ENCODE peak calls at places on chromosomes 6 and 20, in five cellular contexts. One of them, this sample, is unnamed.
A peak's percentile ranks its signal among the peaks of the same experiment; 100 is the strongest.

GRCh38 chr6:40931927-40932326 is 107.1 kb downstream of the UNC5CL start:
- DNase-seq in IMR-90: peak; percentile 78
- DNase-seq in stomach: no peak
- DNase-seq in mammary epithelial cell: peak; percentile 46
- DNase-seq in GM20000: no peak
- DNase-seq in this sample: no peak

GRCh38 chr6:100620085-100620484 is 155.4 kb upstream of the SIM1 start:
- DNase-seq in IMR-90: peak; percentile 94
- DNase-seq in stomach: no peak
- DNase-seq in mammary epithelial cell: peak; percentile 84
- DNase-seq in GM20000: no peak
- DNase-seq in this sample: no peak

GRCh38 chr20:11373391-11373790 is 544.3 kb upstream of the BTBD3 start:
- DNase-seq in IMR-90: no peak
- DNase-seq in stomach: no peak
- DNase-seq in mammary epithelial cell: no peak
- DNase-seq in GM20000: no peak
- DNase-seq in this sample: no peak

GRCh38 chr6:54990001-54990400 is 143.4 kb downstream of the FAM83B start:
- DNase-seq in IMR-90: peak; percentile 43
- DNase-seq in stomach: no peak
- DNase-seq in mammary epithelial cell: no peak
- DNase-seq in GM20000: no peak
- DNase-seq in this sample: no peak

GRCh38 chr20:45735988-45736387 is 13.8 kb downstream of the SPINT4 start:
- DNase-seq in IMR-90: no peak
- DNase-seq in stomach: no peak
- DNase-seq in mammary epithelial cell: no peak
- DNase-seq in GM20000: no peak
- DNase-seq in this sample: no peak

GRCh38 chr20:45704969-45705637 is at the start of gene WFDC10B:
- DNase-seq in IMR-90: no peak
- DNase-seq in stomach: no peak
- DNase-seq in mammary epithelial cell: peak; percentile 21
- DNase-seq in GM20000: no peak
- DNase-seq in this sample: no peak

GRCh38 chr20:1431158-1431557 is 35.5 kb downstream of the NSFL1C start:
- DNase-seq in IMR-90: no peak
- DNase-seq in stomach: no peak
- DNase-seq in mammary epithelial cell: no peak
- DNase-seq in GM20000: no peak
- DNase-seq in this sample: no peak

GRCh38 chr6:11815231-11815630 is 36.6 kb upstream of the ADTRP start:
- DNase-seq in IMR-90: peak; percentile 87
- DNase-seq in stomach: no peak
- DNase-seq in mammary epithelial cell: no peak
- DNase-seq in GM20000: no peak
- DNase-seq in this sample: no peak

GRCh38 chr20:10922941-10923340 is 249.1 kb upstream of the JAG1 start:
- DNase-seq in IMR-90: peak; percentile 96
- DNase-seq in stomach: no peak
- DNase-seq in mammary epithelial cell: peak; percentile 80
- DNase-seq in GM20000: no peak
- DNase-seq in this sample: no peak

GRCh38 chr6:107695061-107695715 is 128.9 kb downstream of the SCML4 start:
- DNase-seq in IMR-90: peak; percentile 40
- DNase-seq in stomach: no peak
- DNase-seq in mammary epithelial cell: no peak
- DNase-seq in GM20000: no peak
- DNase-seq in this sample: no peak

GRCh38 chr6:82987416-82987815 is 78.2 kb downstream of the UBE3D start:
- DNase-seq in IMR-90: no peak
- DNase-seq in stomach: no peak
- DNase-seq in mammary epithelial cell: no peak
- DNase-seq in GM20000: no peak
- DNase-seq in this sample: no peak

GRCh38 chr6:143967861-143968498 is 40.1 kb downstream of the PLAGL1 start:
- DNase-seq in IMR-90: peak; percentile 58
- DNase-seq in stomach: no peak
- DNase-seq in mammary epithelial cell: no peak
- DNase-seq in GM20000: no peak
- DNase-seq in this sample: no peak

GRCh38 chr6:63862486-63863198 is 227.0 kb downstream of the PHF3 start:
- DNase-seq in IMR-90: peak; percentile 48
- DNase-seq in stomach: no peak
- DNase-seq in mammary epithelial cell: no peak
- DNase-seq in GM20000: no peak
- DNase-seq in this sample: no peak

GRCh38 chr6:5540375-5540774 is 279.1 kb downstream of the FARS2 start:
- DNase-seq in IMR-90: no peak
- DNase-seq in stomach: no peak
- DNase-seq in mammary epithelial cell: no peak
- DNase-seq in GM20000: no peak
- DNase-seq in this sample: no peak

GRCh38 chr6:136290406-136291010 is 862 bp upstream of the BCLAF1 start:
- DNase-seq in IMR-90: peak; percentile 85
- DNase-seq in stomach: peak; percentile 78
- DNase-seq in mammary epithelial cell: peak; percentile 77
- DNase-seq in GM20000: peak; percentile 38
- DNase-seq in this sample: peak; percentile 87

GRCh38 chr6:109456710-109457595 is 1.4 kb upstream of the MICAL1 start:
- DNase-seq in IMR-90: peak; percentile 31
- DNase-seq in stomach: peak; percentile 78
- DNase-seq in mammary epithelial cell: no peak
- DNase-seq in GM20000: no peak
- DNase-seq in this sample: no peak

GRCh38 chr20:346640-347316 is at the start of gene NRSN2:
- DNase-seq in IMR-90: peak; percentile 62
- DNase-seq in stomach: peak; percentile 60
- DNase-seq in mammary epithelial cell: no peak
- DNase-seq in GM20000: peak; percentile 89
- DNase-seq in this sample: peak; percentile 88

GRCh38 chr6:87465041-87465440 is 7.7 kb upstream of the SLC35A1 start:
- DNase-seq in IMR-90: no peak
- DNase-seq in stomach: no peak
- DNase-seq in mammary epithelial cell: no peak
- DNase-seq in GM20000: no peak
- DNase-seq in this sample: no peak

GRCh38 chr6:98605705-98606104 is 228.7 kb upstream of the POU3F2 start:
- DNase-seq in IMR-90: no peak
- DNase-seq in stomach: no peak
- DNase-seq in mammary epithelial cell: no peak
- DNase-seq in GM20000: no peak
- DNase-seq in this sample: no peak

GRCh38 chr20:4299773-4300172 is 284.4 kb upstream of the RNF24 start:
- DNase-seq in IMR-90: no peak
- DNase-seq in stomach: no peak
- DNase-seq in mammary epithelial cell: no peak
- DNase-seq in GM20000: no peak
- DNase-seq in this sample: no peak

GRCh38 chr6:111784423-111784822 is 88.8 kb downstream of the FYN start:
- DNase-seq in IMR-90: no peak
- DNase-seq in stomach: no peak
- DNase-seq in mammary epithelial cell: peak; percentile 20
- DNase-seq in GM20000: no peak
- DNase-seq in this sample: no peak

GRCh38 chr6:156519940-156520339 is 257.2 kb upstream of the ARID1B start:
- DNase-seq in IMR-90: no peak
- DNase-seq in stomach: no peak
- DNase-seq in mammary epithelial cell: no peak
- DNase-seq in GM20000: no peak
- DNase-seq in this sample: no peak

GRCh38 chr6:78523622-78524021 is 343.7 kb upstream of the IRAK1BP1 start:
- DNase-seq in IMR-90: no peak
- DNase-seq in stomach: no peak
- DNase-seq in mammary epithelial cell: no peak
- DNase-seq in GM20000: no peak
- DNase-seq in this sample: no peak

GRCh38 chr6:26501482-26501986 is 1.4 kb downstream of the BTN1A1 start:
- DNase-seq in IMR-90: peak; percentile 25
- DNase-seq in stomach: peak; percentile 32
- DNase-seq in mammary epithelial cell: no peak
- DNase-seq in GM20000: no peak
- DNase-seq in this sample: no peak

GRCh38 chr20:11178946-11179654 is 505.3 kb upstream of the JAG1 start:
- DNase-seq in IMR-90: peak; percentile 88
- DNase-seq in stomach: no peak
- DNase-seq in mammary epithelial cell: peak; percentile 98
- DNase-seq in GM20000: no peak
- DNase-seq in this sample: no peak

GRCh38 chr6:117502580-117502979 is 20.1 kb downstream of the DCBLD1 start:
- DNase-seq in IMR-90: peak; percentile 35
- DNase-seq in stomach: no peak
- DNase-seq in mammary epithelial cell: no peak
- DNase-seq in GM20000: no peak
- DNase-seq in this sample: no peak

GRCh38 chr6:44480097-44480539 is 92.6 kb downstream of the CDC5L start:
- DNase-seq in IMR-90: no peak
- DNase-seq in stomach: no peak
- DNase-seq in mammary epithelial cell: no peak
- DNase-seq in GM20000: no peak
- DNase-seq in this sample: no peak

GRCh38 chr20:62707981-62708521 is 585 bp upstream of the NTSR1 start:
- DNase-seq in IMR-90: no peak
- DNase-seq in stomach: no peak
- DNase-seq in mammary epithelial cell: no peak
- DNase-seq in GM20000: no peak
- DNase-seq in this sample: no peak

GRCh38 chr6:45052325-45052724 is 275.8 kb upstream of the RUNX2 start:
- DNase-seq in IMR-90: no peak
- DNase-seq in stomach: no peak
- DNase-seq in mammary epithelial cell: no peak
- DNase-seq in GM20000: no peak
- DNase-seq in this sample: no peak

GRCh38 chr6:138546733-138547185 is 47.5 kb upstream of the NHSL1 start:
- DNase-seq in IMR-90: peak; percentile 67
- DNase-seq in stomach: no peak
- DNase-seq in mammary epithelial cell: peak; percentile 75
- DNase-seq in GM20000: peak; percentile 10
- DNase-seq in this sample: no peak

GRCh38 chr6:52495859-52496396 is 75.8 kb downstream of the EFHC1 start:
- DNase-seq in IMR-90: no peak
- DNase-seq in stomach: no peak
- DNase-seq in mammary epithelial cell: no peak
- DNase-seq in GM20000: no peak
- DNase-seq in this sample: no peak
- TF ChIP-seq CTCF in IMR-90: no peak
- TF ChIP-seq CTCF in stomach: no peak
- TF ChIP-seq CTCF in mammary epithelial cell: no peak
- TF ChIP-seq CTCF in GM20000: no peak
- TF ChIP-seq CTCF in this sample: no peak

DNA sequence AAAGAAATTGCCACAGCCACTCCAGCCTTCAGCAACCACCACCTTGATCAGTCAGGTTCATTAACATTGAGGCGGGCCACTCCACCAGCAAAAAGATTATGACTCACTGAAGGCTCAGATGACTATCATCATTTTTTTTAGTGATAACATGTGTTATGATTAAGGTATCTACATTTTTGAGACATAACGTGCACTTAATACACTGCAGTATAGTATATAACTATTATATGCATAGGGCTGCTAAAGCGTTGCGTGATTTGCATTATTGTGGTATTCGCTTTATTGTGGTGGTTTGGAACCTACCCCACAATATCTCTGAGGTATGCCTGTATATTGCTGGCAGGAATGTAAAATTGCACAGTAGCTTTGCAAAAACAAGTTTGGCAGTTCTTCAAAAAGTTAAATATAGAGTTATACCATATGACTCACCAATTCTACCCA is 6.8 kb upstream of the RIPK1 start:
- DNase-seq in IMR-90: peak; percentile 84
- DNase-seq in stomach: no peak
- DNase-seq in mammary epithelial cell: peak; percentile 81
- DNase-seq in GM20000: no peak
- DNase-seq in this sample: no peak
- TF ChIP-seq CTCF in IMR-90: peak; percentile 39
- TF ChIP-seq CTCF in stomach: no peak
- TF ChIP-seq CTCF in mammary epithelial cell: peak; percentile 25
- TF ChIP-seq CTCF in GM20000: no peak
- TF ChIP-seq CTCF in this sample: peak; percentile 17

GRCh38 chr6:13296536-13296997 is 31.8 kb downstream of the TBC1D7 start:
- DNase-seq in IMR-90: no peak
- DNase-seq in stomach: no peak
- DNase-seq in mammary epithelial cell: no peak
- DNase-seq in GM20000: no peak
- DNase-seq in this sample: peak; percentile 59
- TF ChIP-seq CTCF in IMR-90: no peak
- TF ChIP-seq CTCF in stomach: no peak
- TF ChIP-seq CTCF in mammary epithelial cell: no peak
- TF ChIP-seq CTCF in GM20000: no peak
- TF ChIP-seq CTCF in this sample: no peak

GRCh38 chr6:31497595-31498476 is at the start of gene MICB:
- DNase-seq in IMR-90: peak; percentile 68
- DNase-seq in stomach: peak; percentile 83
- DNase-seq in mammary epithelial cell: peak; percentile 82
- DNase-seq in GM20000: peak; percentile 87
- DNase-seq in this sample: no peak
- TF ChIP-seq CTCF in IMR-90: no peak
- TF ChIP-seq CTCF in stomach: no peak
- TF ChIP-seq CTCF in mammary epithelial cell: no peak
- TF ChIP-seq CTCF in GM20000: no peak
- TF ChIP-seq CTCF in this sample: no peak

DNA sequence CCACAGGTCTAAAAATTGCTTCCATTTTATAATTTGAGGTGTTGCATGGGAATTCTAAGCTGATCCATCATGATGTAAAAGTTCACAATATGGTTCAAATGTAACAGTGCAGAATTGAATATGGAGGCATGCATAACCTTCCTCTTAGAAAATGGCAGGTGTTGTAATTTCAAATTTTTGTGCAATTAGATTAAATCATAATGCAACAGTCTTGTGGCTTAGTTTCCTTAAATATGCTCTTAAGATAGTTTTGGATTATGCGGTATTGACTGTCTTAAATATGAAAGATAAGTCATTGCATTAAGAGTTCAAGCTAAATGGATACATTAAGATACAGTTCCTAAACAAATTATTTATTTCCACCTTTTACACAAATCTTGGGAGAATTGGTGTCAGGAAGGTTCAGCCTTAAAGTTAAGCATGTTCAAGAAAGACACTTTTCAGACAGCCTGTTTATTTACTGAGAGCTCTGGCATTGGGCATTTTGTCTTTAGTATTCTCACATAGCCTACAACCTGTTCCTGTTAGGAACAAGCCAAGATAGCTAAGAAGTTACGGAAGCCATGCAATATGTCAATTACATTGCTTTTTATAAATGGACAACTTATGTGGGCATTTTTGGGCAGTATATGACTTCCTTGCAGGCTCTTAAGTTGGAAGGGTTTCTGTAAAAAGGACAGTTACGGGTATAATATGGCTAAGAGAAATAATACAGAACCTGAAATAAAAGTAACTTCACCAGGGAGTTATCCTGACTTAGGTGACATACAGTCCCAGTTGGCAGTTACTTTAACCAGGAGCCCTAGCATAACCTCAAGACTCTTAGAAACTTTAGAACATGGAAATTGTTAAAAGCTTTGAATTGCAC is 9.3 kb downstream of the SRSF3 start:
- DNase-seq in IMR-90: no peak
- DNase-seq in stomach: no peak
- DNase-seq in mammary epithelial cell: no peak
- DNase-seq in GM20000: no peak
- DNase-seq in this sample: no peak
- TF ChIP-seq CTCF in IMR-90: no peak
- TF ChIP-seq CTCF in stomach: no peak
- TF ChIP-seq CTCF in mammary epithelial cell: no peak
- TF ChIP-seq CTCF in GM20000: no peak
- TF ChIP-seq CTCF in this sample: no peak

GRCh38 chr6:146931214-146931613 is 273.0 kb upstream of the STXBP5 start:
- DNase-seq in IMR-90: no peak
- DNase-seq in stomach: no peak
- DNase-seq in mammary epithelial cell: no peak
- DNase-seq in GM20000: no peak
- DNase-seq in this sample: no peak
- TF ChIP-seq CTCF in IMR-90: peak; percentile 7
- TF ChIP-seq CTCF in stomach: no peak
- TF ChIP-seq CTCF in mammary epithelial cell: no peak
- TF ChIP-seq CTCF in GM20000: no peak
- TF ChIP-seq CTCF in this sample: no peak

This sample was measured in osteocyte.